ENCODE peak calls at places on chromosome 1, in seven cellular contexts. N, G, W, I, P, X and S are unnamed samples.

GRCh38 chr1:219174672-219175564 is 1.2 kb downstream of the LYPLAL1 start:
- DNase-seq in N (peak), X (no peak), W (no peak), I (no peak), P (peak), G (no peak), S (peak)

GRCh38 chr1:181504294-181505115 is 21.2 kb downstream of the CACNA1E start:
- DNase-seq in P (no peak), I (no peak), N (peak), W (peak), G (peak), X (no peak), S (no peak)

GRCh38 chr1:241356187-241356518 is 852 bp downstream of the RGS7 start:
- DNase-seq in N (no peak), P (no peak), W (peak), X (no peak), G (no peak), I (peak), S (no peak)

GRCh38 chr1:20124451-20125057 is 5.2 kb upstream of the PLA2G2D start:
- DNase-seq in G (no peak), W (no peak), N (peak), P (peak), X (no peak), I (no peak), S (peak)

GRCh38 chr1:147664206-147664605 is 6.1 kb downstream of the ACP6 start:
- DNase-seq in N (no peak), P (no peak), G (no peak), X (no peak), I (no peak), W (no peak), S (peak)

GRCh38 chr1:234730542-234731370 is 120.8 kb upstream of the IRF2BP2 start:
- DNase-seq in W (no peak), P (no peak), G (no peak), I (no peak), X (no peak), N (no peak), S (no peak)

GRCh38 chr1:81213279-81213678 is 587.5 kb upstream of the ADGRL2 start:
- DNase-seq in W (no peak), N (no peak), I (no peak), G (no peak), P (no peak), X (no peak), S (no peak)

GRCh38 chr1:94258873-94259331 is 21.5 kb upstream of the ARHGAP29 start:
- DNase-seq in P (peak), N (peak), X (no peak), I (no peak), G (no peak), W (no peak), S (peak)

GRCh38 chr1:8481650-8482380 is 163.9 kb downstream of the SLC45A1 start:
- DNase-seq in I (no peak), N (no peak), W (no peak), X (no peak), G (no peak), P (no peak), S (no peak)

GRCh38 chr1:36864182-36865079 is 169.9 kb downstream of the GRIK3 start:
- DNase-seq in N (no peak), X (no peak), G (peak), W (no peak), I (peak), P (no peak), S (no peak)

GRCh38 chr1:171835891-171836290 is 5.4 kb upstream of the DNM3 start:
- DNase-seq in X (no peak), N (no peak), P (no peak), W (no peak), G (no peak), I (no peak), S (no peak)

GRCh38 chr1:27719286-27720251 is 6.2 kb upstream of the FAM76A start:
- DNase-seq in P (no peak), W (no peak), G (no peak), N (peak), I (no peak), X (no peak), S (no peak)

GRCh38 chr1:231862611-231863010 is 236.0 kb downstream of the DISC1 start:
- DNase-seq in W (no peak), P (no peak), X (no peak), G (no peak), I (no peak), N (peak), S (no peak)

GRCh38 chr1:83704350-83704749 is 294.6 kb downstream of the TTLL7 start:
- DNase-seq in N (no peak), W (no peak), G (no peak), P (no peak), I (no peak), X (no peak), S (no peak)

GRCh38 chr1:15296602-15297321 is 49.7 kb downstream of the FHAD1 start:
- DNase-seq in G (no peak), N (no peak), I (no peak), W (no peak), X (no peak), P (no peak), S (no peak)

GRCh38 chr1:205013683-205014367 is 29.2 kb upstream of the CNTN2 start:
- DNase-seq in W (peak), G (no peak), N (no peak), P (no peak), X (peak), I (peak), S (peak)

GRCh38 chr1:220203816-220204215 is 68.4 kb downstream of the RAB3GAP2 start:
- DNase-seq in G (no peak), P (no peak), X (no peak), W (no peak), N (no peak), I (no peak), S (no peak)

GRCh38 chr1:14668448-14669029 is 70.1 kb downstream of the KAZN start:
- DNase-seq in W (no peak), I (no peak), N (no peak), X (no peak), P (no peak), G (no peak), S (no peak)

GRCh38 chr1:160342520-160342919 is 530 bp downstream of the COPA start:
- DNase-seq in N (no peak), G (no peak), P (no peak), W (no peak), X (no peak), I (no peak), S (no peak)

GRCh38 chr1:216750031-216750627 is 26.9 kb upstream of the ESRRG start:
- DNase-seq in I (peak), G (peak), N (peak), X (peak), P (no peak), W (peak), S (peak)

GRCh38 chr1:202580604-202581003 is 129.7 kb downstream of the SYT2 start:
- DNase-seq in P (no peak), I (no peak), N (no peak), G (no peak), W (no peak), X (no peak), S (no peak)

GRCh38 chr1:25754421-25755195 is 45.4 kb upstream of the SELENON start:
- DNase-seq in X (no peak), N (peak), W (peak), P (no peak), G (no peak), I (no peak), S (no peak)

GRCh38 chr1:44810101-44810761 is 1.9 kb downstream of the BTBD19 start:
- DNase-seq in I (peak), G (no peak), X (peak), P (no peak), N (peak), W (no peak), S (no peak)